ENCODE peak calls at places on chromosomes 11 and 22, in eight cellular contexts. One of them, this sample, is unnamed.

GRCh38 chr22:28773461-28773867 is 969 bp downstream of the CCDC117 start:
- DNase-seq in Calu3: no peak
- DNase-seq in DND-41: no peak
- DNase-seq in heart left ventricle: no peak
- DNase-seq in Panc1: no peak
- DNase-seq in B cell: no peak
- DNase-seq in tibial artery: no peak
- DNase-seq in fibroblast of lung: peak
- DNase-seq in this sample: no peak

GRCh38 chr11:12207384-12208150 is 97.2 kb downstream of the MICAL2 start:
- DNase-seq in Calu3: no peak
- DNase-seq in heart left ventricle: no peak
- DNase-seq in tibial artery: peak
- DNase-seq in DND-41: no peak
- DNase-seq in Panc1: no peak
- DNase-seq in fibroblast of lung: peak
- DNase-seq in B cell: no peak
- DNase-seq in this sample: no peak

GRCh38 chr11:113378692-113379091 is 8.9 kb upstream of the ANKK1 start:
- DNase-seq in Panc1: no peak
- DNase-seq in Calu3: no peak
- DNase-seq in tibial artery: no peak
- DNase-seq in fibroblast of lung: no peak
- DNase-seq in DND-41: no peak
- DNase-seq in B cell: no peak
- DNase-seq in heart left ventricle: no peak
- DNase-seq in this sample: no peak

GRCh38 chr11:3126901-3127691 is 38.0 kb downstream of the OSBPL5 start:
- DNase-seq in Calu3: no peak
- DNase-seq in fibroblast of lung: no peak
- DNase-seq in tibial artery: no peak
- DNase-seq in Panc1: no peak
- DNase-seq in B cell: no peak
- DNase-seq in DND-41: no peak
- DNase-seq in heart left ventricle: peak
- DNase-seq in this sample: peak

GRCh38 chr22:45072322-45072903 is 62.6 kb upstream of the PHF21B start:
- DNase-seq in Panc1: no peak
- DNase-seq in fibroblast of lung: peak
- DNase-seq in DND-41: no peak
- DNase-seq in B cell: no peak
- DNase-seq in tibial artery: no peak
- DNase-seq in heart left ventricle: no peak
- DNase-seq in Calu3: peak
- DNase-seq in this sample: no peak

GRCh38 chr22:30968015-30968923 is at the start of gene MORC2:
- DNase-seq in heart left ventricle: no peak
- DNase-seq in Calu3: peak
- DNase-seq in B cell: no peak
- DNase-seq in tibial artery: no peak
- DNase-seq in DND-41: no peak
- DNase-seq in Panc1: no peak
- DNase-seq in fibroblast of lung: no peak
- DNase-seq in this sample: no peak

GRCh38 chr11:46513934-46514342 is 79.9 kb downstream of the AMBRA1 start:
- DNase-seq in heart left ventricle: peak
- DNase-seq in Panc1: no peak
- DNase-seq in B cell: no peak
- DNase-seq in DND-41: no peak
- DNase-seq in fibroblast of lung: peak
- DNase-seq in tibial artery: peak
- DNase-seq in Calu3: no peak
- DNase-seq in this sample: no peak

GRCh38 chr11:73361953-73362776 is 14.0 kb upstream of the RELT start:
- DNase-seq in Panc1: no peak
- DNase-seq in Calu3: no peak
- DNase-seq in fibroblast of lung: no peak
- DNase-seq in tibial artery: no peak
- DNase-seq in B cell: no peak
- DNase-seq in heart left ventricle: no peak
- DNase-seq in DND-41: no peak
- DNase-seq in this sample: no peak

GRCh38 chr11:17906436-17906835 is 106.4 kb downstream of the SERGEF start:
- DNase-seq in fibroblast of lung: no peak
- DNase-seq in Calu3: peak
- DNase-seq in heart left ventricle: no peak
- DNase-seq in DND-41: peak
- DNase-seq in Panc1: no peak
- DNase-seq in tibial artery: no peak
- DNase-seq in B cell: no peak
- DNase-seq in this sample: no peak

GRCh38 chr22:46545041-46545796 is 7.8 kb upstream of the CELSR1 start:
- DNase-seq in Panc1: no peak
- DNase-seq in tibial artery: no peak
- DNase-seq in fibroblast of lung: no peak
- DNase-seq in DND-41: no peak
- DNase-seq in B cell: no peak
- DNase-seq in heart left ventricle: no peak
- DNase-seq in Calu3: no peak
- DNase-seq in this sample: peak

GRCh38 chr11:68371176-68372041 is 59.0 kb downstream of the LRP5 start:
- DNase-seq in B cell: peak
- DNase-seq in DND-41: no peak
- DNase-seq in tibial artery: peak
- DNase-seq in heart left ventricle: no peak
- DNase-seq in fibroblast of lung: no peak
- DNase-seq in Calu3: no peak
- DNase-seq in Panc1: no peak
- DNase-seq in this sample: no peak

GRCh38 chr11:121249039-121249663 is 43.4 kb upstream of the SC5D start:
- DNase-seq in B cell: peak
- DNase-seq in tibial artery: no peak
- DNase-seq in fibroblast of lung: peak
- DNase-seq in Panc1: peak
- DNase-seq in Calu3: no peak
- DNase-seq in heart left ventricle: no peak
- DNase-seq in DND-41: no peak
- DNase-seq in this sample: no peak

GRCh38 chr11:66705587-66706335 is 23.3 kb downstream of the SPTBN2 start:
- DNase-seq in heart left ventricle: no peak
- DNase-seq in Panc1: no peak
- DNase-seq in tibial artery: no peak
- DNase-seq in fibroblast of lung: no peak
- DNase-seq in Calu3: no peak
- DNase-seq in B cell: no peak
- DNase-seq in DND-41: no peak
- DNase-seq in this sample: no peak

GRCh38 chr11:19938866-19939265 is 221.4 kb downstream of the DBX1 start:
- DNase-seq in Calu3: peak
- DNase-seq in DND-41: no peak
- DNase-seq in heart left ventricle: no peak
- DNase-seq in B cell: no peak
- DNase-seq in Panc1: no peak
- DNase-seq in fibroblast of lung: no peak
- DNase-seq in tibial artery: no peak
- DNase-seq in this sample: no peak

GRCh38 chr11:75383246-75383645 is 16.1 kb upstream of the RPS3 start:
- DNase-seq in DND-41: no peak
- DNase-seq in heart left ventricle: no peak
- DNase-seq in B cell: no peak
- DNase-seq in fibroblast of lung: no peak
- DNase-seq in tibial artery: no peak
- DNase-seq in Calu3: no peak
- DNase-seq in Panc1: no peak
- DNase-seq in this sample: no peak

GRCh38 chr22:29155966-29156365 is 49.7 kb upstream of the EMID1 start:
- DNase-seq in DND-41: no peak
- DNase-seq in tibial artery: no peak
- DNase-seq in fibroblast of lung: no peak
- DNase-seq in B cell: no peak
- DNase-seq in Calu3: no peak
- DNase-seq in heart left ventricle: no peak
- DNase-seq in Panc1: no peak
- DNase-seq in this sample: peak

GRCh38 chr22:47009304-47010101 is 247.1 kb downstream of the TBC1D22A start:
- DNase-seq in fibroblast of lung: no peak
- DNase-seq in Panc1: no peak
- DNase-seq in DND-41: no peak
- DNase-seq in heart left ventricle: no peak
- DNase-seq in tibial artery: no peak
- DNase-seq in B cell: no peak
- DNase-seq in Calu3: no peak
- DNase-seq in this sample: no peak

GRCh38 chr11:83641511-83641910 is 355.3 kb upstream of the CCDC90B start:
- DNase-seq in DND-41: no peak
- DNase-seq in tibial artery: no peak
- DNase-seq in Calu3: no peak
- DNase-seq in fibroblast of lung: peak
- DNase-seq in heart left ventricle: peak
- DNase-seq in Panc1: no peak
- DNase-seq in B cell: no peak
- DNase-seq in this sample: no peak

DNA sequence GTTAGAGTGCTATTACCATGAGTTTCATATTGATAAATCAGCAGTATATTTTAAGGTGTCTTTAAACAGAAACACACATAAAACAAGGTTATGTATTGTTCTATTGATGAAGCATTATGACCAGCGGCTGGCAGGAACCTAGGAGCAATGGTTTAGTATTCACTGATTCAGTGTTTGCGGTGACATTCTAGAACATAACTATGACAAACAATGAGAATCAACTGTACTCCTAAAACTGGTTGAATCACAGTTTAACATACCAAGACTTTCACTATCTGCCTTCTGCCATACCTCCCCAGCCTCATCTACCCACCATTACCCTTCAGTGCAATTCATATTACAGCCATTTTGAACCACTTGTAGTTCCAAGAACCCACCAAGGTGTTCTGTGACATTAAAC is 8.8 kb downstream of the HOATZ start:
- DNase-seq in Panc1: no peak
- DNase-seq in tibial artery: no peak
- DNase-seq in heart left ventricle: no peak
- DNase-seq in B cell: no peak
- DNase-seq in DND-41: no peak
- DNase-seq in fibroblast of lung: no peak
- DNase-seq in Calu3: no peak
- DNase-seq in this sample: no peak
- TF ChIP-seq CTCF in Panc1: no peak
- TF ChIP-seq CTCF in tibial artery: no peak
- TF ChIP-seq CTCF in heart left ventricle: no peak
- TF ChIP-seq CTCF in B cell: no peak
- TF ChIP-seq CTCF in DND-41: no peak
- TF ChIP-seq CTCF in fibroblast of lung: no peak
- TF ChIP-seq CTCF in Calu3: no peak
- TF ChIP-seq CTCF in this sample: no peak

DNA sequence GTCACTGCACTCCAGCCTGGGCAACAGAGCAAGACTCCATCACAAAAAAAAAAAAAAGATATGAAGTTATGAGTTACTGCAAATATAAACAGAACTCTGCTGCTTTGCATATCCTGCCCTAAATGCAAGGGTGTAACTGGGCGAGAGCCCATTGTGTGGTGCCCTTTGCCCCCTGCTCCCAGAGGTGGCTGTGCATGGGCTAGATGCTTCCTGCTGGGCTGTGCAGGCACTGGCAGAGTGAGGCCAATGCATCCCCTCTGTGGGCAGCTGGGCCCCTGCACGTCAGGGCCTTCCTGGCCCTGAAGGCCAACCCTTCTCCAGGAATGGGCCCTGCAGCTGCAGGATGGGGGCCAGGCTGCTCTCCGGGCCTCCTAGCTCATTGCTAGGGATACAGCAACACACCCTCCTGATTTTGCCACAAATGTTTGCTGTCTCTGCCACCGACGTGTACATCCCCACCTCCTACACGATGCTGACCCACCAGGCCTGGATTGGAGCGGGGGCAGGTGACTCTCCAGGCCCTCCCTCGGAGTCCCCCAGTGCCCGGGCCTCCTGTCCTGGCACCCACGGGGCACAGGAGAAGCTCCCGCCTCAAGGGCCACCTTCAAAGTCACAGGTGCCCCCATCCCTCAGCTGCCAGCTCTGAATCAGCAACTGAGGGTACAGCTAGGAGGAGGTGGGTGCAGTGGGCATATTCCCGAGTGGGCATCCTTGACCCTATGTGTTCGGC is 40.7 kb upstream of the COMT start:
- DNase-seq in Calu3: no peak
- DNase-seq in heart left ventricle: no peak
- DNase-seq in fibroblast of lung: no peak
- DNase-seq in DND-41: no peak
- DNase-seq in Panc1: no peak
- DNase-seq in B cell: no peak
- DNase-seq in tibial artery: no peak
- DNase-seq in this sample: no peak
- TF ChIP-seq CTCF in Calu3: no peak
- TF ChIP-seq CTCF in heart left ventricle: no peak
- TF ChIP-seq CTCF in fibroblast of lung: no peak
- TF ChIP-seq CTCF in DND-41: no peak
- TF ChIP-seq CTCF in Panc1: no peak
- TF ChIP-seq CTCF in B cell: no peak
- TF ChIP-seq CTCF in tibial artery: no peak
- TF ChIP-seq CTCF in this sample: no peak

DNA sequence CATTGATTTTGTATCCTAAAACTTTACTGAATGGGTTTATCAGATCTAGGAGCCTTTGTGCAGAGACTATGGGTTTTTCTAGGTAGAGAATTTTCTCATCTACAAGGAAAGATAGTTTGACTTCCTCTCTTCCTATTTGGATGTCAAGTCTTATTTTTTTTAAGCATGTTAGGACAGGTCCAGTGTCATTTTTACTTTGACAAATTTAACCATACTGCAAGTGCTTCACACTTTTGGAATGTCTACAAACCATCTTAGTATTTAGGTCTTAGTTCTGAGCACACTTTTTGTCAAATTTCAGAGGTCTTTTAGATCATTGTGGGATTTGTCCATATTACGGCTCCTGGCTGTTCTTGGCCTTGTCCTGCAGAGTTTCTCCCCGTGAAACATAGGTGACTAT is 715.2 kb upstream of the RAG2 start:
- DNase-seq in tibial artery: no peak
- DNase-seq in DND-41: no peak
- DNase-seq in fibroblast of lung: no peak
- DNase-seq in Calu3: no peak
- DNase-seq in heart left ventricle: no peak
- DNase-seq in Panc1: no peak
- DNase-seq in B cell: no peak
- DNase-seq in this sample: no peak
- TF ChIP-seq CTCF in tibial artery: no peak
- TF ChIP-seq CTCF in DND-41: no peak
- TF ChIP-seq CTCF in fibroblast of lung: no peak
- TF ChIP-seq CTCF in Calu3: no peak
- TF ChIP-seq CTCF in heart left ventricle: no peak
- TF ChIP-seq CTCF in Panc1: no peak
- TF ChIP-seq CTCF in B cell: no peak
- TF ChIP-seq CTCF in this sample: no peak

DNA sequence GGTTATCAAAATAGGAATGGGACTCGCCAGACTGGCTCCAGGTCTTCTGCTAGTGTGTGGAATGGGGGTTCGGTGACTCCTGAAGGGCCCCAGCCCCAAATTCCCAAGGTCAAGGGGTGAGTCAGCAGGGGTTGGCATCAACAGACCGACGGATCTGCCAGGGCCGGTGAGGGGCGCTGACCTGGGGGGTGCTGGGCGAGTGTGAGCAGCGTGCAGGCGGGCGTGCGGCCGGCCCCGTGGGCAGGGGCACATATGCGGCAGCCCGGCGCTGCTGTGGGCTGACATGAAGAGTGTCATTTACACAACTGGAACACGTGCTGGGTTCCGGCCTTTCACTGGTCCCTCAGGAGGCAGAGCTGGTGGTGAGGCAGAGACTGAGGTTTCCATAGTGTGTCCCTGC is 48.0 kb downstream of the FLRT1 start:
- DNase-seq in Calu3: no peak
- DNase-seq in fibroblast of lung: no peak
- DNase-seq in tibial artery: no peak
- DNase-seq in heart left ventricle: no peak
- DNase-seq in DND-41: no peak
- DNase-seq in B cell: no peak
- DNase-seq in Panc1: no peak
- DNase-seq in this sample: no peak
- TF ChIP-seq CTCF in Calu3: no peak
- TF ChIP-seq CTCF in fibroblast of lung: no peak
- TF ChIP-seq CTCF in tibial artery: no peak
- TF ChIP-seq CTCF in heart left ventricle: no peak
- TF ChIP-seq CTCF in DND-41: no peak
- TF ChIP-seq CTCF in B cell: no peak
- TF ChIP-seq CTCF in Panc1: no peak
- TF ChIP-seq CTCF in this sample: no peak

This sample was measured in chondrocyte.